ENCODE peak calls at places on chromosomes 2 and 18, in five cellular contexts. P is A549, G is GM12878, Z is HepG2, O is K562. X is an unnamed sample.

GRCh38 chr2:20590704-20591515 is 60.0 kb downstream of the HS1BP3 start:
- DNase-seq in P (no peak), G (no peak), Z (no peak), O (no peak), X (peak; percentile 57)

GRCh38 chr2:230770804-230771203 is 58.2 kb downstream of the CAB39 start:
- DNase-seq in P (no peak), G (no peak), Z (no peak), O (no peak), X (no peak)

GRCh38 chr2:145593991-145594702 is 1074.2 kb upstream of the ZEB2 start:
- DNase-seq in P (peak; percentile 3), G (no peak), Z (no peak), O (peak; percentile 27), X (no peak)

GRCh38 chr2:118696786-118697465 is 150.5 kb downstream of the EN1 start:
- DNase-seq in P (no peak), G (no peak), Z (no peak), O (no peak), X (peak; percentile 15)

GRCh38 chr18:7233398-7233797 is 2.5 kb downstream of the LRRC30 start:
- DNase-seq in P (no peak), G (no peak), Z (no peak), O (no peak), X (no peak)

GRCh38 chr2:216596234-216596985 is 36.8 kb upstream of the IGFBP2 start:
- DNase-seq in P (no peak), G (no peak), Z (no peak), O (no peak), X (peak; percentile 69)

GRCh38 chr18:55513199-55513598 is 74.8 kb downstream of the TCF4 start:
- DNase-seq in P (no peak), G (no peak), Z (no peak), O (no peak), X (no peak)

GRCh38 chr18:75678662-75679061 is 251.2 kb upstream of the SMIM21 start:
- DNase-seq in P (no peak), G (no peak), Z (no peak), O (no peak), X (no peak)

GRCh38 chr2:63735263-63735662 is 106.4 kb upstream of the UGP2 start:
- DNase-seq in P (no peak), G (no peak), Z (peak; percentile 39), O (no peak), X (no peak)

GRCh38 chr2:205685314-205686230 is 3.3 kb downstream of the NRP2 start:
- DNase-seq in P (peak; percentile 48), G (no peak), Z (no peak), O (no peak), X (peak; percentile 76)

GRCh38 chr2:34825671-34826070 is 1226.6 kb upstream of the FAM98A start:
- DNase-seq in P (no peak), G (no peak), Z (no peak), O (no peak), X (no peak)

GRCh38 chr2:72892506-72893173 is 5.4 kb downstream of the SPR start:
- DNase-seq in P (peak; percentile 80), G (no peak), Z (peak; percentile 61), O (peak; percentile 54), X (peak; percentile 77)

GRCh38 chr2:100381240-100381639 is 36.2 kb downstream of the CHST10 start:
- DNase-seq in P (peak; percentile 31), G (peak; percentile 60), Z (peak; percentile 67), O (peak; percentile 66), X (peak; percentile 69)

GRCh38 chr2:163505281-163505680 is 230.5 kb downstream of the FIGN start:
- DNase-seq in P (no peak), G (no peak), Z (no peak), O (no peak), X (no peak)

GRCh38 chr2:135742307-135742838 is 718 bp downstream of the UBXN4 start:
- DNase-seq in P (peak; percentile 21), G (no peak), Z (peak; percentile 65), O (no peak), X (no peak)

GRCh38 chr18:75548353-75548752 is 120.8 kb upstream of the SMIM21 start:
- DNase-seq in P (no peak), G (no peak), Z (no peak), O (no peak), X (peak; percentile 17)

GRCh38 chr2:110858993-110859770 is 126.8 kb downstream of the ACOXL start:
- DNase-seq in P (no peak), G (no peak), Z (no peak), O (no peak), X (no peak)

GRCh38 chr18:59249186-59249774 is 24.0 kb downstream of the RAX start:
- DNase-seq in P (peak; percentile 38), G (no peak), Z (peak; percentile 58), O (peak; percentile 16), X (peak; percentile 76)

GRCh38 chr18:54075681-54076080 is 148.8 kb downstream of the MBD2 start:
- DNase-seq in P (no peak), G (no peak), Z (no peak), O (no peak), X (no peak)

GRCh38 chr18:2531751-2532150 is 39.6 kb downstream of the METTL4 start:
- DNase-seq in P (no peak), G (no peak), Z (no peak), O (no peak), X (no peak)

GRCh38 chr2:213086566-213086965 is 64.8 kb downstream of the IKZF2 start:
- DNase-seq in P (no peak), G (no peak), Z (no peak), O (no peak), X (no peak)

GRCh38 chr2:207337234-207338219 is 171.8 kb upstream of the KLF7 start:
- DNase-seq in P (peak; percentile 18), G (no peak), Z (no peak), O (peak; percentile 25), X (no peak)

GRCh38 chr2:83899271-83899670 is 559.8 kb downstream of the SUCLG1 start:
- DNase-seq in P (no peak), G (no peak), Z (no peak), O (no peak), X (no peak)

GRCh38 chr18:56727399-56727798 is 76.2 kb downstream of the WDR7 start:
- DNase-seq in P (no peak), G (no peak), Z (no peak), O (no peak), X (no peak)

GRCh38 chr2:156339110-156339847 is 6.8 kb upstream of the NR4A2 start:
- DNase-seq in P (no peak), G (no peak), Z (no peak), O (no peak), X (no peak)

GRCh38 chr2:174247474-174248186 is 702 bp downstream of the OLA1 start:
- DNase-seq in P (peak; percentile 25), G (no peak), Z (peak; percentile 70), O (no peak), X (peak; percentile 16)

GRCh38 chr2:63163231-63163845 is 112.7 kb downstream of the OTX1 start:
- DNase-seq in P (no peak), G (no peak), Z (no peak), O (no peak), X (no peak)

GRCh38 chr2:42009657-42010580 is 37.9 kb upstream of the PKDCC start:
- DNase-seq in P (no peak), G (no peak), Z (no peak), O (no peak), X (no peak)

GRCh38 chr2:61149074-61149473 is 12.9 kb upstream of the C2orf74 start:
- DNase-seq in P (no peak), G (no peak), Z (no peak), O (no peak), X (no peak)

GRCh38 chr2:61141151-61141550 is 20.8 kb upstream of the C2orf74 start:
- DNase-seq in P (no peak), G (no peak), Z (no peak), O (no peak), X (no peak)

GRCh38 chr2:61144697-61145268 is 17.2 kb upstream of the C2orf74 start:
- DNase-seq in P (peak; percentile 99), G (peak; percentile 99), Z (peak; percentile 99), O (no peak), X (peak; percentile 94)

GRCh38 chr2:61151434-61151833 is 10.6 kb upstream of the C2orf74 start:
- DNase-seq in P (no peak), G (no peak), Z (no peak), O (no peak), X (no peak)

GRCh38 chr2:61145990-61146389 is 16.0 kb upstream of the C2orf74 start:
- DNase-seq in P (no peak), G (no peak), Z (no peak), O (no peak), X (no peak)
- TF ChIP-seq CHD2 in P (no peak), G (no peak), Z (no peak), O (no peak), X (no peak)

GRCh38 chr2:236862526-236862925 is 223.2 kb upstream of the COPS8 start:
- DNase-seq in P (no peak), G (no peak), Z (no peak), O (no peak), X (no peak)
- TF ChIP-seq CHD2 in P (no peak), G (no peak), Z (no peak), O (no peak), X (no peak)

GRCh38 chr2:112604952-112605351 is 20.5 kb downstream of the CHCHD5 start:
- DNase-seq in P (no peak), G (no peak), Z (no peak), O (no peak), X (no peak)

GRCh38 chr2:112606567-112606966 is 22.2 kb downstream of the CHCHD5 start:
- DNase-seq in P (no peak), G (no peak), Z (no peak), O (no peak), X (no peak)

GRCh38 chr2:112603731-112604130 is 19.3 kb downstream of the CHCHD5 start:
- DNase-seq in P (no peak), G (no peak), Z (no peak), O (no peak), X (no peak)

GRCh38 chr2:112605926-112606325 is 21.5 kb downstream of the CHCHD5 start:
- DNase-seq in P (no peak), G (no peak), Z (no peak), O (no peak), X (no peak)

GRCh38 chr2:112607680-112608438 is 23.4 kb downstream of the CHCHD5 start:
- DNase-seq in P (no peak), G (no peak), Z (no peak), O (no peak), X (no peak)
- TF ChIP-seq CHD2 in P (no peak), G (no peak), Z (no peak), O (no peak), X (no peak)

GRCh38 chr18:66760559-66760958 is 156.7 kb upstream of the CDH19 start:
- DNase-seq in P (no peak), G (no peak), Z (no peak), O (no peak), X (no peak)

GRCh38 chr18:66759017-66759416 is 155.1 kb upstream of the CDH19 start:
- DNase-seq in P (no peak), G (no peak), Z (no peak), O (no peak), X (no peak)

GRCh38 chr18:66761166-66761565 is 157.3 kb upstream of the CDH19 start:
- DNase-seq in P (no peak), G (no peak), Z (no peak), O (no peak), X (no peak)

DNA sequence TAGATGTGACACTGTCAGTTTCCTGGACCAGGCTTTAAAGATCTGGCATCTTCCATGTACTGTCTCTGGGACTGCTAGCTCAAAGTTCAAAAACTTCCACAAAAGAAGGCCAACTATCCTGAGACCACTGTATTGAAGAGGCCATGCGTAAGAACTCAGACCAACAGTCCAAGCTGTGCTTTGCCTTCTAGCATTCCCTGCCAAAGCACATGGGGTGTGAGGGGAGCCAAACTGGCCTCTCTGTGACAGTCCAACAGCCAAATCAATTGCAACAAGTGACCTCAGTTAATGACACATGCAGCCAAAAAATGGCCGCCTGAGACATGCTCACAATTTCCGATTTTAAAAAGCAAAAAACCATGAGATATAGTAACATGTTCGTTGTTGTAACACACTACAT is 160.3 kb upstream of the CDH19 start:
- DNase-seq in P (no peak), G (no peak), Z (no peak), O (no peak), X (no peak)
- TF ChIP-seq CHD2 in P (no peak), G (no peak), Z (no peak), O (no peak), X (no peak)